ENCODE peak calls at places on chromosome 19, in eight cellular contexts. One of them, this sample, is unnamed.

GRCh38 chr19:17883627-17884413 is 12.1 kb downstream of the SLC5A5 start:
- DNase-seq in amygdala: no peak
- DNase-seq in Peyer's patch: no peak
- DNase-seq in HL-60: no peak
- DNase-seq in hepatic stellate cell: no peak
- DNase-seq in ELF-1: no peak
- DNase-seq in cardiac fibroblast: no peak
- DNase-seq in neural crest cell: no peak
- DNase-seq in this sample: no peak

GRCh38 chr19:10069046-10069445 is 17.1 kb upstream of the SHFL start:
- DNase-seq in ELF-1: no peak
- DNase-seq in Peyer's patch: no peak
- DNase-seq in cardiac fibroblast: no peak
- DNase-seq in HL-60: no peak
- DNase-seq in amygdala: no peak
- DNase-seq in neural crest cell: no peak
- DNase-seq in hepatic stellate cell: peak; percentile 36
- DNase-seq in this sample: no peak

GRCh38 chr19:38035515-38036495 is 128.8 kb downstream of the SIPA1L3 start:
- DNase-seq in ELF-1: no peak
- DNase-seq in HL-60: no peak
- DNase-seq in amygdala: no peak
- DNase-seq in neural crest cell: no peak
- DNase-seq in cardiac fibroblast: peak; percentile 40
- DNase-seq in Peyer's patch: no peak
- DNase-seq in hepatic stellate cell: peak; percentile 73
- DNase-seq in this sample: no peak

GRCh38 chr19:46692918-46693722 is 23.8 kb downstream of the PRKD2 start:
- DNase-seq in Peyer's patch: no peak
- DNase-seq in hepatic stellate cell: no peak
- DNase-seq in HL-60: no peak
- DNase-seq in neural crest cell: no peak
- DNase-seq in cardiac fibroblast: no peak
- DNase-seq in ELF-1: no peak
- DNase-seq in amygdala: no peak
- DNase-seq in this sample: no peak

GRCh38 chr19:28350673-28351072 is 862.3 kb downstream of the UQCRFS1 start:
- DNase-seq in cardiac fibroblast: no peak
- DNase-seq in hepatic stellate cell: no peak
- DNase-seq in ELF-1: no peak
- DNase-seq in amygdala: no peak
- DNase-seq in HL-60: no peak
- DNase-seq in Peyer's patch: no peak
- DNase-seq in neural crest cell: no peak
- DNase-seq in this sample: no peak

GRCh38 chr19:46351241-46352041 is 4.6 kb downstream of the PPP5C start:
- DNase-seq in neural crest cell: no peak
- DNase-seq in hepatic stellate cell: peak; percentile 85
- DNase-seq in Peyer's patch: no peak
- DNase-seq in ELF-1: no peak
- DNase-seq in amygdala: no peak
- DNase-seq in cardiac fibroblast: peak; percentile 81
- DNase-seq in HL-60: peak; percentile 48
- DNase-seq in this sample: peak; percentile 34

GRCh38 chr19:8401981-8402411 is 11.1 kb upstream of the MARCHF2 start:
- DNase-seq in hepatic stellate cell: no peak
- DNase-seq in HL-60: no peak
- DNase-seq in amygdala: no peak
- DNase-seq in cardiac fibroblast: no peak
- DNase-seq in ELF-1: no peak
- DNase-seq in neural crest cell: no peak
- DNase-seq in Peyer's patch: no peak
- DNase-seq in this sample: no peak

GRCh38 chr19:47723573-47723923 is 10.3 kb downstream of the EHD2 start:
- DNase-seq in neural crest cell: no peak
- DNase-seq in ELF-1: no peak
- DNase-seq in hepatic stellate cell: no peak
- DNase-seq in amygdala: no peak
- DNase-seq in Peyer's patch: no peak
- DNase-seq in HL-60: peak; percentile 92
- DNase-seq in cardiac fibroblast: peak; percentile 93
- DNase-seq in this sample: peak; percentile 74

GRCh38 chr19:4866595-4867424 is 657 bp downstream of the PLIN3 start:
- DNase-seq in ELF-1: peak; percentile 46
- DNase-seq in hepatic stellate cell: peak; percentile 63
- DNase-seq in neural crest cell: peak; percentile 34
- DNase-seq in cardiac fibroblast: peak; percentile 53
- DNase-seq in amygdala: no peak
- DNase-seq in Peyer's patch: peak; percentile 75
- DNase-seq in HL-60: peak; percentile 64
- DNase-seq in this sample: no peak

GRCh38 chr19:51572908-51573307 is 1.8 kb downstream of the ZNF175 start:
- DNase-seq in neural crest cell: no peak
- DNase-seq in cardiac fibroblast: peak; percentile 11
- DNase-seq in ELF-1: no peak
- DNase-seq in Peyer's patch: no peak
- DNase-seq in HL-60: no peak
- DNase-seq in amygdala: no peak
- DNase-seq in hepatic stellate cell: peak; percentile 81
- DNase-seq in this sample: no peak

This sample was measured in GF-D8.